ENCODE peak calls at places on chromosomes 2 and 18, in five cellular contexts. One of them, this sample, is unnamed.

GRCh38 chr2:17506736-17507616 is 11.3 kb downstream of the RAD51AP2 start:
- DNase-seq in aorta: no peak
- DNase-seq in CD8-positive, alpha-beta T cell: no peak
- DNase-seq in Peyer's patch: no peak
- DNase-seq in breast epithelium: no peak
- DNase-seq in this sample: no peak

GRCh38 chr18:35121038-35121437 is 79.8 kb downstream of the MAPRE2 start:
- DNase-seq in aorta: no peak
- DNase-seq in CD8-positive, alpha-beta T cell: no peak
- DNase-seq in Peyer's patch: no peak
- DNase-seq in breast epithelium: no peak
- DNase-seq in this sample: no peak

GRCh38 chr2:33366473-33366872 is 110.0 kb upstream of the RASGRP3 start:
- DNase-seq in aorta: peak; percentile 81
- DNase-seq in CD8-positive, alpha-beta T cell: no peak
- DNase-seq in Peyer's patch: no peak
- DNase-seq in breast epithelium: peak; percentile 63
- DNase-seq in this sample: no peak

GRCh38 chr2:207072579-207072978 is 93.2 kb downstream of the KLF7 start:
- DNase-seq in aorta: no peak
- DNase-seq in CD8-positive, alpha-beta T cell: no peak
- DNase-seq in Peyer's patch: no peak
- DNase-seq in breast epithelium: no peak
- DNase-seq in this sample: no peak

GRCh38 chr2:45170976-45171514 is 161.8 kb upstream of the SIX2 start:
- DNase-seq in aorta: no peak
- DNase-seq in CD8-positive, alpha-beta T cell: no peak
- DNase-seq in Peyer's patch: no peak
- DNase-seq in breast epithelium: no peak
- DNase-seq in this sample: no peak

GRCh38 chr2:32993140-32993539 is 46.4 kb downstream of the LTBP1 start:
- DNase-seq in aorta: no peak
- DNase-seq in CD8-positive, alpha-beta T cell: no peak
- DNase-seq in Peyer's patch: no peak
- DNase-seq in breast epithelium: no peak
- DNase-seq in this sample: no peak

GRCh38 chr2:121903037-121903689 is 147.7 kb downstream of the TSN start:
- DNase-seq in aorta: no peak
- DNase-seq in CD8-positive, alpha-beta T cell: no peak
- DNase-seq in Peyer's patch: peak; percentile 71
- DNase-seq in breast epithelium: no peak
- DNase-seq in this sample: no peak

GRCh38 chr2:136025057-136025973 is 39.9 kb upstream of the DARS1 start:
- DNase-seq in aorta: peak; percentile 69
- DNase-seq in CD8-positive, alpha-beta T cell: no peak
- DNase-seq in Peyer's patch: peak; percentile 76
- DNase-seq in breast epithelium: no peak
- DNase-seq in this sample: peak; percentile 14

GRCh38 chr2:233058717-233059546 is 1.2 kb upstream of the INPP5D start:
- DNase-seq in aorta: no peak
- DNase-seq in CD8-positive, alpha-beta T cell: no peak
- DNase-seq in Peyer's patch: no peak
- DNase-seq in breast epithelium: no peak
- DNase-seq in this sample: no peak

GRCh38 chr2:101328474-101329007 is 20.0 kb upstream of the RNF149 start:
- DNase-seq in aorta: peak; percentile 50
- DNase-seq in CD8-positive, alpha-beta T cell: no peak
- DNase-seq in Peyer's patch: peak; percentile 69
- DNase-seq in breast epithelium: no peak
- DNase-seq in this sample: peak; percentile 54

GRCh38 chr2:231710751-231711676 is 2.7 kb downstream of the PTMA start:
- DNase-seq in aorta: peak; percentile 64
- DNase-seq in CD8-positive, alpha-beta T cell: no peak
- DNase-seq in Peyer's patch: peak; percentile 61
- DNase-seq in breast epithelium: no peak
- DNase-seq in this sample: no peak

GRCh38 chr18:59002974-59003594 is 136.6 kb upstream of the SEC11C start:
- DNase-seq in aorta: no peak
- DNase-seq in CD8-positive, alpha-beta T cell: no peak
- DNase-seq in Peyer's patch: no peak
- DNase-seq in breast epithelium: no peak
- DNase-seq in this sample: no peak

GRCh38 chr18:5150888-5151287 is 46.2 kb downstream of the AKAIN1 start:
- DNase-seq in aorta: no peak
- DNase-seq in CD8-positive, alpha-beta T cell: no peak
- DNase-seq in Peyer's patch: no peak
- DNase-seq in breast epithelium: no peak
- DNase-seq in this sample: no peak

GRCh38 chr18:45565280-45565970 is 49.9 kb upstream of the SLC14A2 start:
- DNase-seq in aorta: no peak
- DNase-seq in CD8-positive, alpha-beta T cell: no peak
- DNase-seq in Peyer's patch: no peak
- DNase-seq in breast epithelium: no peak
- DNase-seq in this sample: no peak

GRCh38 chr2:234446404-234447076 is 50.3 kb downstream of the ARL4C start:
- DNase-seq in aorta: peak; percentile 91
- DNase-seq in CD8-positive, alpha-beta T cell: peak; percentile 63
- DNase-seq in Peyer's patch: peak; percentile 94
- DNase-seq in breast epithelium: peak; percentile 79
- DNase-seq in this sample: peak; percentile 92

GRCh38 chr2:10987439-10987838 is 75.7 kb downstream of the KCNF1 start:
- DNase-seq in aorta: no peak
- DNase-seq in CD8-positive, alpha-beta T cell: no peak
- DNase-seq in Peyer's patch: peak; percentile 13
- DNase-seq in breast epithelium: no peak
- DNase-seq in this sample: no peak

GRCh38 chr2:182280128-182280527 is 146.7 kb downstream of the PDE1A start:
- DNase-seq in aorta: no peak
- DNase-seq in CD8-positive, alpha-beta T cell: no peak
- DNase-seq in Peyer's patch: no peak
- DNase-seq in breast epithelium: no peak
- DNase-seq in this sample: no peak

GRCh38 chr2:37418956-37419355 is 74.5 kb downstream of the QPCT start:
- DNase-seq in aorta: no peak
- DNase-seq in CD8-positive, alpha-beta T cell: no peak
- DNase-seq in Peyer's patch: no peak
- DNase-seq in breast epithelium: no peak
- DNase-seq in this sample: no peak

GRCh38 chr2:179274749-179275148 is 10.1 kb upstream of the SESTD1 start:
- DNase-seq in aorta: no peak
- DNase-seq in CD8-positive, alpha-beta T cell: no peak
- DNase-seq in Peyer's patch: peak; percentile 68
- DNase-seq in breast epithelium: no peak
- DNase-seq in this sample: no peak

GRCh38 chr2:157784169-157784822 is 91.8 kb downstream of the ACVR1 start:
- DNase-seq in aorta: peak; percentile 81
- DNase-seq in CD8-positive, alpha-beta T cell: no peak
- DNase-seq in Peyer's patch: peak; percentile 83
- DNase-seq in breast epithelium: peak; percentile 65
- DNase-seq in this sample: no peak

GRCh38 chr2:175793649-175794048 is 208.4 kb downstream of the LNPK start:
- DNase-seq in aorta: no peak
- DNase-seq in CD8-positive, alpha-beta T cell: no peak
- DNase-seq in Peyer's patch: no peak
- DNase-seq in breast epithelium: no peak
- DNase-seq in this sample: no peak

GRCh38 chr2:175786705-175787104 is 215.4 kb downstream of the LNPK start:
- DNase-seq in aorta: no peak
- DNase-seq in CD8-positive, alpha-beta T cell: no peak
- DNase-seq in Peyer's patch: no peak
- DNase-seq in breast epithelium: no peak
- DNase-seq in this sample: no peak

GRCh38 chr2:175792199-175792598 is 209.9 kb downstream of the LNPK start:
- DNase-seq in aorta: no peak
- DNase-seq in CD8-positive, alpha-beta T cell: no peak
- DNase-seq in Peyer's patch: no peak
- DNase-seq in breast epithelium: no peak
- DNase-seq in this sample: no peak
- H3K27me3 ChIP-seq in aorta: no peaks in the 10 kb centered on the region
- H3K27me3 ChIP-seq in CD8-positive, alpha-beta T cell: no peaks in the 10 kb centered on the region
- H3K27me3 ChIP-seq in Peyer's patch: no peaks in the 10 kb centered on the region
- H3K27me3 ChIP-seq in breast epithelium: no peaks in the 10 kb centered on the region
- H3K27me3 ChIP-seq in this sample: no peaks in the 10 kb centered on the region

GRCh38 chr2:241011751-241012510 is 13.5 kb downstream of the SNED1 start:
- DNase-seq in aorta: no peak
- DNase-seq in CD8-positive, alpha-beta T cell: no peak
- DNase-seq in Peyer's patch: no peak
- DNase-seq in breast epithelium: peak; percentile 14
- DNase-seq in this sample: no peak
- H3K27ac ChIP-seq in aorta: no peak overlapping the region
- H3K27ac ChIP-seq in CD8-positive, alpha-beta T cell: peak overlapping the region; percentile 21
- H3K27ac ChIP-seq in Peyer's patch: no peak overlapping the region
- H3K27ac ChIP-seq in breast epithelium: peak overlapping the region; percentile 55
- H3K27ac ChIP-seq in this sample: no peak overlapping the region

GRCh38 chr2:4278392-4278791 is 575.0 kb downstream of the DCDC2C start:
- DNase-seq in aorta: no peak
- DNase-seq in CD8-positive, alpha-beta T cell: no peak
- DNase-seq in Peyer's patch: no peak
- DNase-seq in breast epithelium: no peak
- DNase-seq in this sample: no peak
- H3K9me3 ChIP-seq in aorta: peaks cover 2% of the 10 kb centered on the region
- H3K9me3 ChIP-seq in CD8-positive, alpha-beta T cell: no peaks in the 10 kb centered on the region
- H3K9me3 ChIP-seq in Peyer's patch: no peaks in the 10 kb centered on the region
- H3K9me3 ChIP-seq in breast epithelium: no peaks in the 10 kb centered on the region
- H3K9me3 ChIP-seq in this sample: no peaks in the 10 kb centered on the region

DNA sequence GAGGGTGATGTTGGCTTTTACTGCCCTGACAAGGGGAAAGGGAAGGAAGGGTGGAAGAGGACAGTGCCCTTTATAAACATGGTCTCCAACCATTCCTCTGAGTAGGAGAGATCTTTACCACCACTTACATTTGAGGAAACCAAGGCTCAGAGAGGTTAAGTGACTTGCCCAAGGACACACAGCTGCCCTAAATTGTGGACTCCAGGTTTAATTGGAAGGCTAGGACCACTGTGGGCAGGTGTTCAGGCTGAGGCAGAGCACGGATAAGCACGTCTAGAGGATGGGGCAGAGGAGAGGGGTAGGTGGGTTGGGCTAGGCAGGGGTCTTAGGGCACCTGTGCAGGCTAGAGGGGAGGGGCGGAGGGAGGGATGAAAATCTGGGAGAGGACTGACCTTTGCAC is 32.7 kb downstream of the INHBB start:
- DNase-seq in aorta: peak; percentile 11
- DNase-seq in CD8-positive, alpha-beta T cell: no peak
- DNase-seq in Peyer's patch: no peak
- DNase-seq in breast epithelium: no peak
- DNase-seq in this sample: no peak
- H3K27me3 ChIP-seq in aorta: no peaks in the 10 kb centered on the region
- H3K27me3 ChIP-seq in CD8-positive, alpha-beta T cell: no peaks in the 10 kb centered on the region
- H3K27me3 ChIP-seq in Peyer's patch: no peaks in the 10 kb centered on the region
- H3K27me3 ChIP-seq in breast epithelium: no peaks in the 10 kb centered on the region
- H3K27me3 ChIP-seq in this sample: no peaks in the 10 kb centered on the region

DNA sequence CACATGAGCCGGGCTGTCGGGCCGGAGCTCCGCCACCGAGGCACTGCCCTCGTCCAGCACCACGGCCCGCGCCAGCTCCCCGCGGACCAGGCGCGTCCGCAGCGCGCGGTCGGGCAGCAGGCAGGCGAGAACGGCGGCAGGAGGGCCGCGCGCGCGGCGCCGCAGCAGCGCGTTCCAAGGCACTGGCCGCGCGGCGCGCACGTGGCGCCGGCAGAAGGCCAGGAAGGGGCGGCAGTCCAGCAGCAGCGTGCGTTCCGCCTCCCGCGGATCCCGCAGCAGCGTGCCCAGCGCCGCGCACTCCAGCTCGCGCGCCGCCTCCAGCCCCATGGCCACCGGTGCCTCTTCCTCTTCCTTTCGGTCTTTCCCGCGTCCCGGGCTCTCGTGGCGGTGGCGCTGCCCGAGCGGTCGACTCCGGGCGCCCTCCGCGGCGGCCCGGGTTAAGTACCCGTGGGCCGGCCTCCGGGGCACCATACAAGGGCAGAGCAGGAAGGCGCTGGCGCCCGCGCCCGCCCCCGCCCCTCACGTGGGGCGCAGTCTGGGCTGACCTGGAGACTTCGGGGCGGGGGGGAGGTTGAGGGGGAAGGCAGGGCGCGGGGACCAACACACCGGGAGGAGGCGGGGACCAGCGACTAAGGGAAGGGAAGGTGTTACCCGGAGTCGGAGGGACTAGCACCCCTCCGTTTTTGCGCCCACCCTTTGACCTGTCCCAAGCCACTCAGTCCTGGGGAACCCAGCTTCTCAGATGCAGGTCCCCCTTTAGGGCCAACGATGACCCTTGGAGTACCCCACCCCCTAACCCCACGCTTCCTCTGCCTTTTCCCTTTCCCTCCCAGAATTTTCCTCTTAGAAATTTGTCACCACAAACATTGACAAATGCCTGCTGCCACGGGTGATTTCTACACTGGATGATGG is at the start of gene DUSP2:
- DNase-seq in aorta: peak; percentile 88
- DNase-seq in CD8-positive, alpha-beta T cell: peak; percentile 81
- DNase-seq in Peyer's patch: peak; percentile 96
- DNase-seq in breast epithelium: peak; percentile 89
- DNase-seq in this sample: peak; percentile 88
- H3K27ac ChIP-seq in aorta: peak within 1 kb of the TSS; percentile 26
- H3K27ac ChIP-seq in CD8-positive, alpha-beta T cell: peak within 1 kb of the TSS; percentile 98
- H3K27ac ChIP-seq in Peyer's patch: peak within 1 kb of the TSS; percentile 81
- H3K27ac ChIP-seq in breast epithelium: peak within 1 kb of the TSS; percentile 89
- H3K27ac ChIP-seq in this sample: peak within 1 kb of the TSS; percentile 95

GRCh38 chr2:103594823-103595222 is 833.0 kb downstream of the TMEM182 start:
- DNase-seq in aorta: no peak
- DNase-seq in CD8-positive, alpha-beta T cell: no peak
- DNase-seq in Peyer's patch: no peak
- DNase-seq in breast epithelium: no peak
- DNase-seq in this sample: no peak
- H3K9me3 ChIP-seq in aorta: peaks cover 1% of the 10 kb centered on the region
- H3K9me3 ChIP-seq in CD8-positive, alpha-beta T cell: no peaks in the 10 kb centered on the region
- H3K9me3 ChIP-seq in Peyer's patch: no peaks in the 10 kb centered on the region
- H3K9me3 ChIP-seq in breast epithelium: peaks cover 34% of the 10 kb centered on the region
- H3K9me3 ChIP-seq in this sample: no peaks in the 10 kb centered on the region

DNA sequence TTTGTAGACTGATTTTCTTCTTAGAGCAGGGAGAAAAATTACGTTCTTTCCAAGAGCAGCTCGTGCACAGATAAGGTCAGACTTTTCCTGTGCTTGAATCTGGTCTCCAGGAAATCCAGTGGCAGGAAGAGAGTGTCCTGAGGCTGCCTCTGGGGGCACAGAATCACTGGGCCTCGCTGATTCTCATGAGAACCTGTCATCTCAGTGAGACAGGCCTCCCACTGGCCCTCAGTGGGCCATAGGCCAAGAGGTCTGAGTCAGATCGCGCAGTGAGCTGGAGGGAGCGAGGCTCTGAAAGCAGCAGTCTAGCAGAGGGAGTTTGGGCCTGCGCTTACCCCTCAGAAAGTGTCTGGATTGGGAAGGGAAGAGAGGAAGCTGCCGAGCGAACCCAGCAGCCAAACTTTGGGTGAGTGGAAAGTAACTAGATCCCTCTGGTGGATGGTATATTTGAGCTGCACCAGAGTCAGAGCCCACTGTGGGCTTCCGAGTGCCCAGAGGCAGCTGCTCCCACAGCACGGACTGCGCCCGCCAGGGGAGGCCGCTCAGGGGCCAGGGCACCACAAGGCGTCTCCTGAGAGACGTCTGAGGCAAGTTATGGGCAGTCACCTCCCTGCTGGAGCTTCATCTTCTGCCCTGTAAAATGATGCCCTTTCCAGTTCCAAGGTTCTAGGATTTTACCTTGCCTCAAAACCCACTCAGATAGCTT is 8.2 kb downstream of the GDF7 start:
- DNase-seq in aorta: peak; percentile 88
- DNase-seq in CD8-positive, alpha-beta T cell: no peak
- DNase-seq in Peyer's patch: no peak
- DNase-seq in breast epithelium: no peak
- DNase-seq in this sample: no peak
- H3K27me3 ChIP-seq in aorta: no peaks in the 10 kb centered on the region
- H3K27me3 ChIP-seq in CD8-positive, alpha-beta T cell: no peaks in the 10 kb centered on the region
- H3K27me3 ChIP-seq in Peyer's patch: peaks cover 4% of the 10 kb centered on the region
- H3K27me3 ChIP-seq in breast epithelium: no peaks in the 10 kb centered on the region
- H3K27me3 ChIP-seq in this sample: peaks cover 14% of the 10 kb centered on the region

GRCh38 chr18:79396431-79397287 is 929 bp downstream of the NFATC1 start:
- DNase-seq in aorta: peak; percentile 76
- DNase-seq in CD8-positive, alpha-beta T cell: no peak
- DNase-seq in Peyer's patch: peak; percentile 79
- DNase-seq in breast epithelium: no peak
- DNase-seq in this sample: peak; percentile 28
- H3K27ac ChIP-seq in aorta: peak overlapping the region; percentile 47
- H3K27ac ChIP-seq in CD8-positive, alpha-beta T cell: no peak overlapping the region
- H3K27ac ChIP-seq in Peyer's patch: peak overlapping the region; percentile 86
- H3K27ac ChIP-seq in breast epithelium: peak overlapping the region; percentile 97
- H3K27ac ChIP-seq in this sample: no peak overlapping the region

This sample was measured in CD8-positive, alpha-beta memory T cell.